ENCODE peak calls at places on chromosome 17, in eight cellular contexts. M, N, U, J, O, L, Q and A are unnamed samples.

GRCh38 chr17:52885882-52886281 is 727.4 kb upstream of the CA10 start:
- DNase-seq in Q (no peak), M (no peak), O (no peak), U (no peak), N (no peak), J (no peak), L (no peak), A (no peak)

GRCh38 chr17:16211601-16212000 is 3.7 kb downstream of the NCOR1 start:
- DNase-seq in U (no peak), L (no peak), J (no peak), O (no peak), Q (no peak), N (no peak), M (no peak), A (no peak)

GRCh38 chr17:29663155-29663554 is 40.4 kb upstream of the CORO6 start:
- DNase-seq in J (no peak), O (no peak), N (no peak), L (peak; percentile 65), U (no peak), Q (no peak), M (no peak), A (no peak)

GRCh38 chr17:80862341-80862969 is 129.2 kb upstream of the CHMP6 start:
- DNase-seq in L (no peak), Q (no peak), N (no peak), J (no peak), O (no peak), M (no peak), U (no peak), A (no peak)

GRCh38 chr17:49922095-49922494 is 46.9 kb upstream of the DLX4 start:
- DNase-seq in N (no peak), L (no peak), M (no peak), Q (no peak), J (no peak), O (no peak), U (no peak), A (no peak)

GRCh38 chr17:7914771-7915610 is 1.1 kb downstream of the RNF227 start:
- DNase-seq in O (no peak), N (no peak), J (no peak), M (no peak), L (peak; percentile 70), Q (no peak), U (no peak), A (no peak)

GRCh38 chr17:75549246-75550138 is 24.0 kb downstream of the LLGL2 start:
- DNase-seq in L (no peak), N (peak; percentile 35), Q (no peak), U (no peak), M (no peak), O (peak; percentile 95), J (no peak), A (no peak)

GRCh38 chr17:27478901-27479531 is 22.8 kb downstream of the KSR1 start:
- DNase-seq in J (no peak), M (no peak), O (no peak), N (peak; percentile 45), U (no peak), L (no peak), Q (no peak), A (no peak)

GRCh38 chr17:36939059-36939943 is 2.0 kb downstream of the LHX1 start:
- DNase-seq in M (no peak), J (no peak), N (no peak), Q (peak; percentile 18), L (no peak), U (no peak), O (no peak), A (no peak)

GRCh38 chr17:17191961-17192381 is 14.2 kb downstream of the PLD6 start:
- DNase-seq in Q (no peak), M (peak; percentile 25), J (no peak), U (no peak), N (no peak), O (no peak), L (no peak), A (no peak)

GRCh38 chr17:6823011-6823442 is 8.5 kb downstream of the TEKT1 start:
- DNase-seq in L (peak; percentile 92), U (no peak), O (no peak), M (no peak), J (no peak), N (no peak), Q (peak; percentile 78), A (no peak)

GRCh38 chr17:47869114-47869513 is 18.2 kb upstream of the SP6 start:
- DNase-seq in M (no peak), U (no peak), Q (peak; percentile 31), N (no peak), J (no peak), O (no peak), L (no peak), A (no peak)

GRCh38 chr17:38579934-38580333 is 25.8 kb downstream of the SRCIN1 start:
- DNase-seq in M (peak; percentile 35), J (no peak), O (peak; percentile 94), Q (peak; percentile 53), L (peak; percentile 42), U (no peak), N (peak; percentile 87), A (peak; percentile 61)

GRCh38 chr17:74085434-74085833 is 118.0 kb upstream of the RPL38 start:
- DNase-seq in Q (no peak), O (no peak), J (no peak), N (no peak), U (no peak), M (peak; percentile 3), L (no peak), A (peak; percentile 16)

GRCh38 chr17:68307443-68307842 is 16.1 kb downstream of the ARSG start:
- DNase-seq in L (no peak), U (no peak), M (no peak), Q (no peak), J (no peak), O (no peak), N (no peak), A (no peak)

GRCh38 chr17:7341842-7342241 is 5.5 kb downstream of the ACAP1 start:
- DNase-seq in Q (no peak), J (no peak), L (no peak), N (no peak), O (no peak), M (no peak), U (no peak), A (no peak)

GRCh38 chr17:50269477-50270429 is 4.5 kb upstream of the TMEM92 start:
- DNase-seq in Q (peak; percentile 67), J (peak; percentile 45), M (peak; percentile 71), U (no peak), L (peak; percentile 87), O (peak; percentile 79), N (peak; percentile 43), A (peak; percentile 79)

GRCh38 chr17:28402224-28402630 is 3.8 kb downstream of the SLC46A1 start:
- DNase-seq in O (no peak), N (no peak), M (no peak), J (no peak), L (no peak), U (no peak), Q (no peak), A (no peak)

GRCh38 chr17:75783069-75783783 is 1.4 kb upstream of the UNK start:
- DNase-seq in L (peak; percentile 76), M (peak; percentile 86), U (no peak), Q (peak; percentile 64), J (no peak), N (peak; percentile 23), O (peak; percentile 56), A (peak; percentile 68)

GRCh38 chr17:54102246-54102645 is 279.5 kb downstream of the KIF2B start:
- DNase-seq in U (no peak), O (no peak), Q (no peak), J (no peak), N (no peak), M (no peak), L (no peak), A (no peak)

GRCh38 chr17:68195667-68196393 is 52.0 kb upstream of the AMZ2 start:
- DNase-seq in O (no peak), Q (no peak), U (peak; percentile 9), J (no peak), N (peak; percentile 42), M (no peak), L (no peak), A (no peak)

GRCh38 chr17:74605361-74605760 is 13.3 kb upstream of the CD300LD start:
- DNase-seq in N (no peak), O (no peak), M (no peak), U (no peak), L (peak; percentile 69), Q (peak; percentile 92), J (no peak), A (peak; percentile 74)